ENCODE peak calls at places on chromosomes 13 and 19, in six cellular contexts. One of them, this sample, is unnamed. For H3K4me1, the result is how much of the 10 kb centered on the place peaks cover.

GRCh38 chr13:21100211-21100610 is 38.8 kb upstream of the LATS2 start:
- DNase-seq in IMR-90: no peak
- DNase-seq in thoracic aorta: no peak
- DNase-seq in Peyer's patch: no peak
- DNase-seq in fibroblast of lung: no peak
- DNase-seq in heart right ventricle: no peak
- DNase-seq in this sample: no peak

GRCh38 chr13:25844559-25845434 is 207.0 kb downstream of the SHISA2 start:
- DNase-seq in Peyer's patch: no peak
- DNase-seq in IMR-90: no peak
- DNase-seq in fibroblast of lung: peak
- DNase-seq in thoracic aorta: no peak
- DNase-seq in heart right ventricle: no peak
- DNase-seq in this sample: no peak

GRCh38 chr13:42753697-42754096 is 27.7 kb upstream of the FAM216B start:
- DNase-seq in thoracic aorta: no peak
- DNase-seq in IMR-90: no peak
- DNase-seq in heart right ventricle: no peak
- DNase-seq in fibroblast of lung: peak
- DNase-seq in Peyer's patch: no peak
- DNase-seq in this sample: no peak

GRCh38 chr13:72788831-72789230 is 6.9 kb downstream of the PIBF1 start:
- DNase-seq in Peyer's patch: no peak
- DNase-seq in IMR-90: no peak
- DNase-seq in thoracic aorta: no peak
- DNase-seq in heart right ventricle: no peak
- DNase-seq in fibroblast of lung: no peak
- DNase-seq in this sample: no peak

GRCh38 chr19:11538232-11539036 is at the start of gene CNN1:
- DNase-seq in thoracic aorta: peak
- DNase-seq in IMR-90: peak
- DNase-seq in Peyer's patch: no peak
- DNase-seq in heart right ventricle: peak
- DNase-seq in fibroblast of lung: peak
- DNase-seq in this sample: no peak

GRCh38 chr13:29758591-29759114 is 91.8 kb downstream of the UBL3 start:
- DNase-seq in fibroblast of lung: no peak
- DNase-seq in IMR-90: no peak
- DNase-seq in Peyer's patch: no peak
- DNase-seq in heart right ventricle: no peak
- DNase-seq in thoracic aorta: no peak
- DNase-seq in this sample: no peak

GRCh38 chr19:34690372-34690771 is 12.9 kb downstream of the ZNF302 start:
- DNase-seq in fibroblast of lung: no peak
- DNase-seq in Peyer's patch: no peak
- DNase-seq in IMR-90: no peak
- DNase-seq in thoracic aorta: no peak
- DNase-seq in heart right ventricle: no peak
- DNase-seq in this sample: no peak

GRCh38 chr19:3981373-3981735 is 3.9 kb downstream of the EEF2 start:
- DNase-seq in IMR-90: no peak
- DNase-seq in fibroblast of lung: no peak
- DNase-seq in heart right ventricle: no peak
- DNase-seq in Peyer's patch: no peak
- DNase-seq in thoracic aorta: no peak
- DNase-seq in this sample: no peak

GRCh38 chr13:108283110-108283509 is 13.6 kb downstream of the TNFSF13B start:
- DNase-seq in Peyer's patch: no peak
- DNase-seq in fibroblast of lung: peak
- DNase-seq in heart right ventricle: no peak
- DNase-seq in IMR-90: peak
- DNase-seq in thoracic aorta: no peak
- DNase-seq in this sample: no peak

GRCh38 chr19:34990578-34991192 is 9.4 kb upstream of the GRAMD1A start:
- DNase-seq in thoracic aorta: no peak
- DNase-seq in fibroblast of lung: no peak
- DNase-seq in IMR-90: no peak
- DNase-seq in heart right ventricle: no peak
- DNase-seq in Peyer's patch: no peak
- DNase-seq in this sample: no peak

GRCh38 chr13:112892759-112893569 is 76.0 kb upstream of the MCF2L start:
- DNase-seq in Peyer's patch: no peak
- DNase-seq in heart right ventricle: no peak
- DNase-seq in fibroblast of lung: no peak
- DNase-seq in IMR-90: no peak
- DNase-seq in thoracic aorta: no peak
- DNase-seq in this sample: no peak

GRCh38 chr19:49071860-49072547 is 495 bp downstream of the KCNA7 start:
- DNase-seq in heart right ventricle: no peak
- DNase-seq in Peyer's patch: no peak
- DNase-seq in IMR-90: no peak
- DNase-seq in fibroblast of lung: no peak
- DNase-seq in thoracic aorta: no peak
- DNase-seq in this sample: no peak

GRCh38 chr13:64871742-64872141 is 2358.4 kb downstream of the PCDH9 start:
- DNase-seq in fibroblast of lung: no peak
- DNase-seq in heart right ventricle: no peak
- DNase-seq in thoracic aorta: no peak
- DNase-seq in IMR-90: no peak
- DNase-seq in Peyer's patch: no peak
- DNase-seq in this sample: no peak

GRCh38 chr13:60397693-60398437 is 845 bp downstream of the TDRD3 start:
- DNase-seq in fibroblast of lung: peak
- DNase-seq in thoracic aorta: no peak
- DNase-seq in Peyer's patch: peak
- DNase-seq in IMR-90: peak
- DNase-seq in heart right ventricle: peak
- DNase-seq in this sample: no peak

GRCh38 chr13:81302125-81302524 is 961.2 kb upstream of the SPRY2 start:
- DNase-seq in IMR-90: no peak
- DNase-seq in heart right ventricle: no peak
- DNase-seq in Peyer's patch: no peak
- DNase-seq in thoracic aorta: no peak
- DNase-seq in fibroblast of lung: no peak
- DNase-seq in this sample: no peak

GRCh38 chr19:16273005-16273404 is 51.6 kb upstream of the KLF2 start:
- DNase-seq in heart right ventricle: peak
- DNase-seq in thoracic aorta: no peak
- DNase-seq in Peyer's patch: no peak
- DNase-seq in IMR-90: no peak
- DNase-seq in fibroblast of lung: no peak
- DNase-seq in this sample: no peak

GRCh38 chr13:102911336-102911735 is 65.5 kb downstream of the ERCC5 start:
- DNase-seq in fibroblast of lung: no peak
- DNase-seq in IMR-90: no peak
- DNase-seq in heart right ventricle: no peak
- DNase-seq in thoracic aorta: no peak
- DNase-seq in Peyer's patch: no peak
- DNase-seq in this sample: peak

GRCh38 chr19:11264452-11265176 is 2.3 kb upstream of the DOCK6 start:
- DNase-seq in Peyer's patch: peak
- DNase-seq in thoracic aorta: no peak
- DNase-seq in heart right ventricle: peak
- DNase-seq in IMR-90: no peak
- DNase-seq in fibroblast of lung: no peak
- DNase-seq in this sample: peak

GRCh38 chr19:1904385-1905070 is 671 bp upstream of the ADAT3 start:
- DNase-seq in fibroblast of lung: no peak
- DNase-seq in Peyer's patch: no peak
- DNase-seq in heart right ventricle: no peak
- DNase-seq in thoracic aorta: no peak
- DNase-seq in IMR-90: no peak
- DNase-seq in this sample: peak

GRCh38 chr19:52343548-52343947 is 7.5 kb downstream of the ZNF610 start:
- DNase-seq in fibroblast of lung: peak
- DNase-seq in IMR-90: peak
- DNase-seq in heart right ventricle: peak
- DNase-seq in thoracic aorta: no peak
- DNase-seq in Peyer's patch: no peak
- DNase-seq in this sample: no peak

GRCh38 chr19:4108767-4109625 is 14.9 kb downstream of the MAP2K2 start:
- DNase-seq in Peyer's patch: no peak
- DNase-seq in thoracic aorta: no peak
- DNase-seq in fibroblast of lung: no peak
- DNase-seq in heart right ventricle: no peak
- DNase-seq in IMR-90: no peak
- DNase-seq in this sample: no peak

GRCh38 chr19:50514346-50515167 is 844 bp upstream of the ASPDH start:
- DNase-seq in thoracic aorta: no peak
- DNase-seq in heart right ventricle: no peak
- DNase-seq in IMR-90: no peak
- DNase-seq in fibroblast of lung: no peak
- DNase-seq in Peyer's patch: no peak
- DNase-seq in this sample: no peak

GRCh38 chr13:57438072-57438471 is 193.5 kb upstream of the PCDH17 start:
- DNase-seq in heart right ventricle: no peak
- DNase-seq in fibroblast of lung: no peak
- DNase-seq in IMR-90: no peak
- DNase-seq in Peyer's patch: no peak
- DNase-seq in thoracic aorta: no peak
- DNase-seq in this sample: no peak

GRCh38 chr13:32316476-32316875 is 1.2 kb downstream of the BRCA2 start:
- DNase-seq in fibroblast of lung: no peak
- DNase-seq in IMR-90: no peak
- DNase-seq in Peyer's patch: no peak
- DNase-seq in heart right ventricle: no peak
- DNase-seq in thoracic aorta: no peak
- DNase-seq in this sample: no peak

GRCh38 chr19:7832781-7833180 is 2.8 kb downstream of the EVI5L start:
- DNase-seq in heart right ventricle: no peak
- DNase-seq in fibroblast of lung: no peak
- DNase-seq in thoracic aorta: no peak
- DNase-seq in IMR-90: no peak
- DNase-seq in Peyer's patch: no peak
- DNase-seq in this sample: no peak

GRCh38 chr19:14147797-14148605 is 11.6 kb upstream of the ASF1B start:
- DNase-seq in thoracic aorta: no peak
- DNase-seq in IMR-90: peak
- DNase-seq in fibroblast of lung: peak
- DNase-seq in heart right ventricle: peak
- DNase-seq in Peyer's patch: peak
- DNase-seq in this sample: peak

GRCh38 chr13:76809369-76809768 is 76.8 kb downstream of the KCTD12 start:
- DNase-seq in IMR-90: no peak
- DNase-seq in fibroblast of lung: no peak
- DNase-seq in heart right ventricle: no peak
- DNase-seq in thoracic aorta: no peak
- DNase-seq in Peyer's patch: no peak
- DNase-seq in this sample: no peak

GRCh38 chr13:100506600-100507422 is 81.8 kb downstream of the GGACT start:
- DNase-seq in Peyer's patch: no peak
- DNase-seq in IMR-90: no peak
- DNase-seq in thoracic aorta: no peak
- DNase-seq in heart right ventricle: no peak
- DNase-seq in fibroblast of lung: no peak
- DNase-seq in this sample: no peak
- H3K4me1 ChIP-seq in Peyer's patch: under half
- H3K4me1 ChIP-seq in IMR-90: under half
- H3K4me1 ChIP-seq in thoracic aorta: under half
- H3K4me1 ChIP-seq in heart right ventricle: under half
- H3K4me1 ChIP-seq in fibroblast of lung: under half
- H3K4me1 ChIP-seq in this sample: under half

GRCh38 chr19:33177417-33177976 is 16.6 kb upstream of the LRP3 start:
- DNase-seq in fibroblast of lung: no peak
- DNase-seq in heart right ventricle: no peak
- DNase-seq in Peyer's patch: no peak
- DNase-seq in thoracic aorta: peak
- DNase-seq in IMR-90: no peak
- DNase-seq in this sample: no peak

GRCh38 chr19:33175886-33176669 is 18.1 kb upstream of the LRP3 start:
- DNase-seq in IMR-90: peak
- DNase-seq in thoracic aorta: no peak
- DNase-seq in Peyer's patch: no peak
- DNase-seq in fibroblast of lung: peak
- DNase-seq in heart right ventricle: no peak
- DNase-seq in this sample: no peak

GRCh38 chr19:33174186-33174585 is 19.9 kb upstream of the LRP3 start:
- DNase-seq in heart right ventricle: no peak
- DNase-seq in Peyer's patch: no peak
- DNase-seq in thoracic aorta: no peak
- DNase-seq in IMR-90: no peak
- DNase-seq in fibroblast of lung: no peak
- DNase-seq in this sample: no peak

GRCh38 chr19:33175156-33175782 is 18.9 kb upstream of the LRP3 start:
- DNase-seq in Peyer's patch: no peak
- DNase-seq in fibroblast of lung: no peak
- DNase-seq in thoracic aorta: no peak
- DNase-seq in heart right ventricle: no peak
- DNase-seq in IMR-90: no peak
- DNase-seq in this sample: no peak

GRCh38 chr19:33176670-33177416 is 17.3 kb upstream of the LRP3 start:
- DNase-seq in heart right ventricle: peak
- DNase-seq in thoracic aorta: peak
- DNase-seq in IMR-90: peak
- DNase-seq in fibroblast of lung: peak
- DNase-seq in Peyer's patch: peak
- DNase-seq in this sample: peak
- H3K4me1 ChIP-seq in heart right ventricle: under half
- H3K4me1 ChIP-seq in thoracic aorta: under half
- H3K4me1 ChIP-seq in IMR-90: under half
- H3K4me1 ChIP-seq in fibroblast of lung: under half
- H3K4me1 ChIP-seq in Peyer's patch: under half
- H3K4me1 ChIP-seq in this sample: under half

DNA sequence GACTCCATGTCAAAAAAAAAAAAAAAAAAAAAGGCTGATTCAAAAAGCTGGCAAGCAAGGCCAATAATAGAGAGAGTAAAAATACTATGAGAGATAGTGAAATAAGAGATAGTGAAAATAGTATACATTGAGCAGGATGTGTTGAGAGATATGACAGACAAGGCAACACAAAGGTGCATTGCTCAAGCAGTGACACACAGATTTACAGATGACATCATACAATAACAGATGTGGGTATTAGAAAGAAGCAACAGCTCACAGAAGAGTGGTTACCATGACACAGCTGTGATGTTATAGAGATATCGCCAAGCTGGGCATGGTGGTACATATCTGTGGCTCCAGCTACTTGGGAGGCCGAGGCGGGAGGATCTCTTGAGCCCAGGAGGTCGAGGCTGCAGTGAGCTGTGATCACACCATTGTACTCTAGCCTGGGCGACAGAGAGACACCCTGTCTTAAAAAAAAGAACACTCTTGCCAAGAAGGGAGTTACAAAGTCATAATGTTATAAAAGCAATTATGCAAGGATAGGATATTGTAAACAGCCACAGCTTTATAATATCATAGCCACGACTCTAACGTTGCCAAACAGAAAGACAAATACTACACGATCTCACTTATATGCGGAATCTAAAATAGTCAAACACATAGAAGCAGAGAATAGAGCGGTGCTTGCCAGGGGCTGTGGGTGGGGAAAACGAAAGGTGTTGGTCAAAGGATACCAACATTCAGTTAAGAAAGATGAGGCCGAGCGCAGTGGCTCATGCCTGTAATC is 10.3 kb downstream of the TNFSF9 start:
- DNase-seq in heart right ventricle: no peak
- DNase-seq in IMR-90: no peak
- DNase-seq in fibroblast of lung: no peak
- DNase-seq in Peyer's patch: no peak
- DNase-seq in thoracic aorta: no peak
- DNase-seq in this sample: peak
- H3K4me1 ChIP-seq in heart right ventricle: under half
- H3K4me1 ChIP-seq in IMR-90: under half
- H3K4me1 ChIP-seq in fibroblast of lung: under half
- H3K4me1 ChIP-seq in Peyer's patch: under half
- H3K4me1 ChIP-seq in thoracic aorta: under half
- H3K4me1 ChIP-seq in this sample: under half

GRCh38 chr19:19595171-19595701 is 23.3 kb downstream of the PBX4 start:
- DNase-seq in Peyer's patch: no peak
- DNase-seq in fibroblast of lung: peak
- DNase-seq in thoracic aorta: no peak
- DNase-seq in heart right ventricle: no peak
- DNase-seq in IMR-90: peak
- DNase-seq in this sample: peak
- H3K4me1 ChIP-seq in Peyer's patch: under half
- H3K4me1 ChIP-seq in fibroblast of lung: under half
- H3K4me1 ChIP-seq in thoracic aorta: under half
- H3K4me1 ChIP-seq in heart right ventricle: under half
- H3K4me1 ChIP-seq in IMR-90: under half
- H3K4me1 ChIP-seq in this sample: under half